ENCODE peak calls at places on chromosomes 13 and 19, in six cellular contexts. F is trophoblast cell, C is neuronal stem cell, H is H9, Q is IMR-90, E is H1. T is an unnamed sample.
A peak's percentile ranks its signal among the peaks of the same experiment; 100 is the strongest.

GRCh38 chr13:61664821-61665705 is 249.4 kb upstream of the PCDH20 start:
- DNase-seq in F (no peak), E (no peak), H (no peak), Q (no peak), C (no peak), T (peak; percentile 55)

GRCh38 chr19:22532388-22533310 is 101.5 kb upstream of the ZNF492 start:
- DNase-seq in F (peak; percentile 49), C (no peak), H (no peak), E (no peak), Q (no peak), T (no peak)

GRCh38 chr13:108980237-108980636 is 350.8 kb downstream of the MYO16 start:
- DNase-seq in F (no peak), E (no peak), C (no peak), Q (no peak), H (no peak), T (no peak)

GRCh38 chr19:18785179-18786124 is 5.7 kb downstream of the COMP start:
- DNase-seq in C (peak; percentile 81), F (peak; percentile 38), Q (peak; percentile 22), H (peak; percentile 89), E (peak; percentile 98), T (peak; percentile 89)

GRCh38 chr19:41871573-41872383 is 5.3 kb upstream of the CD79A start:
- DNase-seq in H (no peak), E (no peak), Q (no peak), F (no peak), C (no peak), T (peak; percentile 32)

GRCh38 chr19:18593367-18594095 is 4.9 kb downstream of the REX1BD start:
- DNase-seq in C (no peak), Q (no peak), H (peak; percentile 78), F (no peak), E (no peak), T (peak; percentile 81)

GRCh38 chr13:93794197-93794885 is 567.7 kb downstream of the GPC6 start:
- DNase-seq in E (no peak), F (no peak), C (no peak), H (no peak), Q (peak; percentile 42), T (no peak)

GRCh38 chr13:25848822-25849740 is 202.7 kb downstream of the SHISA2 start:
- DNase-seq in H (no peak), Q (no peak), C (no peak), E (no peak), F (no peak), T (peak; percentile 10)

GRCh38 chr13:40672310-40673060 is 6.0 kb upstream of the FOXO1 start:
- DNase-seq in E (no peak), H (no peak), F (no peak), C (no peak), Q (peak; percentile 70), T (peak; percentile 72)

GRCh38 chr13:104773775-104774174 is 1707.6 kb upstream of the SLC10A2 start:
- DNase-seq in Q (peak; percentile 54), C (peak; percentile 35), E (peak; percentile 51), H (no peak), F (no peak), T (peak; percentile 78)

GRCh38 chr19:51799311-51799997 is 4.5 kb downstream of the FPR3 start:
- DNase-seq in E (no peak), C (no peak), F (peak; percentile 85), Q (peak; percentile 94), H (no peak), T (no peak)

GRCh38 chr13:89361909-89362308 is 1690.7 kb downstream of the SLITRK5 start:
- DNase-seq in F (no peak), H (no peak), Q (peak; percentile 0), C (no peak), E (no peak), T (no peak)

GRCh38 chr13:113921763-113922162 is 52.1 kb downstream of the C13orf46 start:
- DNase-seq in C (no peak), E (no peak), F (no peak), Q (no peak), H (no peak), T (no peak)

GRCh38 chr13:75173457-75174356 is 308.3 kb downstream of the TBC1D4 start:
- DNase-seq in C (no peak), E (no peak), F (no peak), Q (no peak), H (no peak), T (peak; percentile 33)

GRCh38 chr13:113547248-113547971 is 37.1 kb upstream of the TFDP1 start:
- DNase-seq in F (no peak), E (peak; percentile 37), Q (peak; percentile 39), C (no peak), H (no peak), T (no peak)

GRCh38 chr19:42216653-42217521 is 590 bp downstream of the DEDD2 start:
- DNase-seq in F (peak; percentile 88), H (peak; percentile 63), C (peak; percentile 72), Q (peak; percentile 16), E (peak; percentile 85), T (peak; percentile 89)

GRCh38 chr19:10766681-10767201 is 48.9 kb downstream of the DNM2 start:
- DNase-seq in H (no peak), E (no peak), C (no peak), Q (peak; percentile 24), F (no peak), T (no peak)

GRCh38 chr13:73702419-73703071 is 431.7 kb downstream of the KLF12 start:
- DNase-seq in H (no peak), Q (no peak), F (no peak), C (no peak), E (no peak), T (peak; percentile 13)

GRCh38 chr19:4861147-4861546 is 6.3 kb downstream of the PLIN3 start:
- DNase-seq in H (no peak), E (no peak), C (no peak), Q (no peak), F (peak; percentile 69), T (no peak)

GRCh38 chr13:21913010-21913409 is 242.1 kb downstream of the FGF9 start:
- DNase-seq in C (peak; percentile 32), F (no peak), E (no peak), H (peak; percentile 79), Q (peak; percentile 19), T (peak; percentile 84)

GRCh38 chr19:46299004-46299509 is 2.2 kb downstream of the HIF3A start:
- DNase-seq in E (no peak), Q (peak; percentile 50), C (no peak), H (no peak), F (no peak), T (no peak)
- H3K4me1 ChIP-seq in E (peaks cover 35% of the 10 kb centered on the region), Q (peaks cover 6% of the 10 kb centered on the region), C (peaks cover 10% of the 10 kb centered on the region), H (peaks cover 2% of the 10 kb centered on the region), F (peaks cover 15% of the 10 kb centered on the region), T (peaks cover 7% of the 10 kb centered on the region)

DNA sequence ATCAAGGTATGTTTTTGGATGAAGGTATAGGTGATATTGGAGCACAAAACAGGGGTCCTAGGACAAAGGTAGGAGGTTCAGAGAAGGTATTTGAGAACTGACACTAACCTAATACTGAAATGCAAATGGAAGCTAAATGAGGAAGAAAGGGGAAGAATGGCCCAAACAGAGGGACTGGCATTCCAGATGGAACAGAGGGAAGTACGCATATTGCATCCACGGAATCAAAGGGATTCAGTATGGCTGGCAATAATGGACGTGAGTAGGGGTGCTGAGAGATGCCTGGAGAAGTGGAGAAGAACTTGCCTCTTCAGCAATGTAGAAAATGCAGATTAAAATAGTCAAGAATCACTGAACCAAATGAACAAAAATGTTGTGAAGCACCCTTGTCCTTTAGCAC is 283.5 kb upstream of the DACH1 start:
- DNase-seq in H (no peak), E (no peak), F (no peak), Q (no peak), C (no peak), T (no peak)
- H2AK5ac ChIP-seq in H (no peak overlapping the region), E (no peak overlapping the region), F (peak overlapping the region; percentile 79), Q (no peak overlapping the region), C (no peak overlapping the region), T (no peak overlapping the region)

GRCh38 chr13:76223999-76224398 is 587.9 kb downstream of the LMO7 start:
- DNase-seq in E (no peak), Q (no peak), C (no peak), F (no peak), H (no peak), T (no peak)

GRCh38 chr13:76226941-76227340 is 590.8 kb downstream of the LMO7 start:
- DNase-seq in H (no peak), E (no peak), F (no peak), C (no peak), Q (peak; percentile 88), T (no peak)

GRCh38 chr13:76225815-76226489 is 589.8 kb downstream of the LMO7 start:
- DNase-seq in E (no peak), H (no peak), C (peak; percentile 6), F (peak; percentile 27), Q (peak; percentile 90), T (no peak)

GRCh38 chr13:76231522-76232167 is 595.5 kb downstream of the LMO7 start:
- DNase-seq in E (no peak), F (no peak), C (no peak), Q (no peak), H (peak; percentile 31), T (no peak)

DNA sequence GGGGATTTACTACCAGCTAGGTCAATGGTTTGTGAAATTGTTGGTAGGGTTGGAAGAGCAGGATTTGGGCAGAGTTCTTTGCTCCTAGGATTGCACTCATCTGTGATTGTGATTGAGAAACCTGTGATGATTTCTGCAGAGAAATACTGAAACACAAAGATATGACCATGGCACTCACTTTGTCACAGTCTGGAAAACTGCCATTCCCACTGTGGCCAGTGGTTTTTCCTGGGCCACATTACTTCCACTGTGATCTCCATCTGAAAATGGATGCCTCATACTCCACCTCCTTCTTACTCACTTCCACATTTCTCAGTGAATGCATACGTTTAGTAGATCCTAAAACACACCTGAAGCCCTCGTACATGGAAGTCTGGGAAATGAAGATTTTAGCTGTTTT is 593.2 kb downstream of the LMO7 start:
- DNase-seq in E (no peak), F (no peak), Q (no peak), H (no peak), C (no peak), T (no peak)
- H4K8ac ChIP-seq in E (no peak overlapping the region), F (no peak overlapping the region), Q (no peak overlapping the region), H (no peak overlapping the region), C (no peak overlapping the region), T (no peak overlapping the region)

GRCh38 chr19:47183579-47183978 is 47.4 kb downstream of the BBC3 start:
- DNase-seq in Q (no peak), H (no peak), E (no peak), F (no peak), C (no peak), T (no peak)

GRCh38 chr19:47176627-47177090 is 46.0 kb downstream of the SAE1 start:
- DNase-seq in Q (peak; percentile 98), E (no peak), F (peak; percentile 80), H (no peak), C (no peak), T (no peak)

GRCh38 chr19:47176071-47176626 is 45.5 kb downstream of the SAE1 start:
- DNase-seq in F (peak; percentile 35), C (no peak), E (no peak), Q (peak; percentile 97), H (no peak), T (no peak)

DNA sequence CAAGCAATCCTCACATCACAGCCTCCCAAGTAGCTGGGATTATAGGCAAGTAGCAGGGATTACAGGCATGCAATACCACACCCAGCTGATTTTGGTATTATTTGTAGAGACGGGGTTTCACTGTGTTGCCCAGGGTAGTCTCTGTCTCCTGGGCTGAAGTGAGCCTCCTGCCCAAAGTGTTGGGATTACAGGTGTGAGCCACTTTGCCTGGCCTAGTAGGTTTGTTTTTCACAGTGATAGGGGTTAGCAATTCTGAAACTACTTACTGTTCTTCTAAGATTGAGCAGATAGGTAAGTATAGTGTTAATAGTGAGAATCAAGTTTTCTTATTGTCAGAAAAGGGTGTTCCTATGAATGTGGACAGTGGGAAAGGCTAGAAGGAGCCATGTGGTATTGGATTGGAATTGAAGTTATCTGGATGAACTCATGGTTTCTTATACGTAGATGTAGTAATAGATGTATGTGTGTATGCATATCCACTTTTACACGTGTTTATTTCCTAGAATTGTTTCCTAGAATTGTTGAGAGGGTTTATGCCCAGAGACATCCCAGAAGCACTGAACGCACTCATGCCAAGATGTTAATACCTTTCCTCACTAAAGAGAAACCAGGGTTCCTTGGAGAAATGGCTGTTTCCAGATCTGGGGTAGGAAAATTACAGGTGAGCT is 49.1 kb downstream of the SAE1 start:
- DNase-seq in F (no peak), Q (no peak), E (no peak), H (no peak), C (no peak), T (no peak)
- H3K4me1 ChIP-seq in F (no peaks in the 10 kb centered on the region), Q (peaks cover 10% of the 10 kb centered on the region), E (no peaks in the 10 kb centered on the region), H (no peaks in the 10 kb centered on the region), C (no peaks in the 10 kb centered on the region), T (no peaks in the 10 kb centered on the region)

T was measured in mesendoderm.